ENCODE peak calls at places on chromosomes 4 and X, in four cellular contexts. L is effector memory CD4-positive, alpha-beta T cell; O is transverse colon; A is endodermal cell. T is an unnamed sample.

GRCh38 chr4:121146530-121146929 is 17.6 kb downstream of the TNIP3 start:
- DNase-seq in L (no peak), O (no peak), A (no peak), T (no peak)

GRCh38 chr4:78596111-78596742 is 44.7 kb downstream of the ANXA3 start:
- DNase-seq in L (no peak), O (peak), A (no peak), T (no peak)

GRCh38 chrX:48958635-48959094 is 1.3 kb upstream of the OTUD5 start:
- DNase-seq in L (no peak), O (peak), A (no peak), T (no peak)

GRCh38 chr4:86496094-86497060 is 97.7 kb upstream of the PTPN13 start:
- DNase-seq in L (no peak), O (peak), A (peak), T (peak)

GRCh38 chr4:66052426-66052825 is 382.1 kb upstream of the EPHA5 start:
- DNase-seq in L (no peak), O (no peak), A (no peak), T (no peak)

GRCh38 chr4:141571368-141571767 is 65.0 kb upstream of the IL15 start:
- DNase-seq in L (no peak), O (no peak), A (no peak), T (no peak)

GRCh38 chr4:72340803-72341431 is 228.1 kb downstream of the ADAMTS3 start:
- DNase-seq in L (no peak), O (no peak), A (no peak), T (no peak)

GRCh38 chrX:28576117-28576516 is 11.1 kb upstream of the IL1RAPL1 start:
- DNase-seq in L (no peak), O (no peak), A (no peak), T (no peak)

GRCh38 chr4:77021614-77022089 is 54.1 kb downstream of the CCNI start:
- DNase-seq in L (no peak), O (no peak), A (no peak), T (no peak)

GRCh38 chr4:48575964-48576363 is 85.9 kb downstream of the ZAR1 start:
- DNase-seq in L (no peak), O (no peak), A (no peak), T (no peak)

GRCh38 chrX:147978931-147979330 is 2.2 kb upstream of the FMR1NB start:
- DNase-seq in L (no peak), O (no peak), A (no peak), T (no peak)

GRCh38 chrX:17595456-17596035 is 141.7 kb upstream of the SCML1 start:
- DNase-seq in L (no peak), O (no peak), A (no peak), T (no peak)

GRCh38 chr4:62740296-62740695 is 1540.2 kb downstream of the ADGRL3 start:
- DNase-seq in L (no peak), O (no peak), A (no peak), T (no peak)

GRCh38 chrX:37350034-37350365 is 836 bp downstream of the PRRG1 start:
- DNase-seq in L (no peak), O (no peak), A (no peak), T (no peak)

GRCh38 chr4:113657834-113658233 is 103.7 kb downstream of the CAMK2D start:
- DNase-seq in L (no peak), O (no peak), A (no peak), T (no peak)

GRCh38 chr4:7828011-7828720 is 111.5 kb downstream of the AFAP1 start:
- DNase-seq in L (peak), O (peak), A (no peak), T (peak)

GRCh38 chr4:125796138-125796537 is 481.4 kb downstream of the FAT4 start:
- DNase-seq in L (no peak), O (no peak), A (no peak), T (no peak)

GRCh38 chr4:156976147-156976546 is 4.5 kb upstream of the PDGFC start:
- DNase-seq in L (no peak), O (no peak), A (no peak), T (no peak)

GRCh38 chr4:131603705-131604104 is 1545.4 kb upstream of the PCDH10 start:
- DNase-seq in L (no peak), O (no peak), A (no peak), T (no peak)

GRCh38 chr4:83644677-83645639 is 109.0 kb downstream of the GPAT3 start:
- DNase-seq in L (no peak), O (no peak), A (peak), T (peak)

GRCh38 chr4:4492161-4492847 is 49.5 kb downstream of the STX18 start:
- DNase-seq in L (no peak), O (no peak), A (no peak), T (no peak)

GRCh38 chrX:107204063-107204605 is 2.1 kb downstream of the NUP62CL start:
- DNase-seq in L (no peak), O (peak), A (no peak), T (no peak)

GRCh38 chrX:22118161-22118830 is 86.2 kb downstream of the PHEX start:
- DNase-seq in L (no peak), O (no peak), A (no peak), T (no peak)

GRCh38 chrX:13506574-13506973 is 62.8 kb upstream of the EGFL6 start:
- DNase-seq in L (peak), O (peak), A (peak), T (peak)

GRCh38 chrX:39898147-39898546 is 199.6 kb downstream of the BCOR start:
- DNase-seq in L (no peak), O (no peak), A (no peak), T (no peak)
- H3K27ac ChIP-seq in L (no peak), O (no peak), A (no peak), T (no peak)

GRCh38 chr4:118308306-118309030 is 44.3 kb downstream of the PRSS12 start:
- DNase-seq in L (no peak), O (peak), A (no peak), T (no peak)
- H3K27ac ChIP-seq in L (no peak), O (no peak), A (no peak), T (no peak)

GRCh38 chrX:75963774-75964173 is 178.7 kb upstream of the MAGEE2 start:
- DNase-seq in L (no peak), O (no peak), A (no peak), T (no peak)
- H3K27ac ChIP-seq in L (no peak), O (no peak), A (no peak), T (no peak)

DNA sequence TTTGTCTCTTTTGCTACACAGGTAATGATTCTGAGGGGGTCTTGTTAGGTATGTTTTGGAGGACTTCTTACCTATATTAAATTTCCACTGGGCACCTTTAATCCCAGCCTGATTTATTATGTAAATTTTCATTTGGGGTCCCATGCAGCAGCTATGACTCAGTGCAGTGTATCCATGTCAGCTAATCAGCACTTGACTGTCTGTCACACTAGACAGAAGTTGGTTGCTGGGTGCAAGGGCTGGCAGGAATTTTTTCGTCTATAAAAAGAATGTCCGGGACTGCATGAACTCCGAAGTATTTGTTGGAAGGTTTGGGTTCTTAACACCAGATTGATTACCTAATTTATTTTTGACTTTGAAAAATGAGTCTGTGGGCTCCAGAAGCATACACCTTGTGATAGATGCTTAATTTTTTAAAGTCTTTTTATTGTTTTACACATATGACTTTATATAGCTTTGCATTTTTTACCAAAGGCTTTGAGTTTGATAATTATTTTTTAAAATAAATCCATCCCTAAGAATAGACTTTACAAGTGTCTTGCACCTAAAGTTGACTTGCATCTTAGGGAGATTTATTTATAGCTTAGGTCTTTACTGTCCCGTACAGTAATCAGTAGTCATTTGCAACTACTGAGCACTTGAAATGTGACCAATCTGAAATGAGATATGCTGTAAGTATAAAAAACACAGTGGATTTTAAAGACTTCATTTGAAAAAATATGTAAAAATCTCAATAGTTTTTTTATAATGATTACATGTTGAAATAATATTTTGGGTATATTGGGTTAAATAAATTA is 19.0 kb downstream of the TBC1D1 start:
- DNase-seq in L (no peak), O (no peak), A (no peak), T (no peak)
- H3K27ac ChIP-seq in L (no peak), O (no peak), A (peak), T (no peak)

GRCh38 chr4:186651624-186652023 is 72.0 kb downstream of the FAT1 start:
- DNase-seq in L (no peak), O (peak), A (no peak), T (no peak)
- H3K27ac ChIP-seq in L (no peak), O (peak), A (no peak), T (no peak)

DNA sequence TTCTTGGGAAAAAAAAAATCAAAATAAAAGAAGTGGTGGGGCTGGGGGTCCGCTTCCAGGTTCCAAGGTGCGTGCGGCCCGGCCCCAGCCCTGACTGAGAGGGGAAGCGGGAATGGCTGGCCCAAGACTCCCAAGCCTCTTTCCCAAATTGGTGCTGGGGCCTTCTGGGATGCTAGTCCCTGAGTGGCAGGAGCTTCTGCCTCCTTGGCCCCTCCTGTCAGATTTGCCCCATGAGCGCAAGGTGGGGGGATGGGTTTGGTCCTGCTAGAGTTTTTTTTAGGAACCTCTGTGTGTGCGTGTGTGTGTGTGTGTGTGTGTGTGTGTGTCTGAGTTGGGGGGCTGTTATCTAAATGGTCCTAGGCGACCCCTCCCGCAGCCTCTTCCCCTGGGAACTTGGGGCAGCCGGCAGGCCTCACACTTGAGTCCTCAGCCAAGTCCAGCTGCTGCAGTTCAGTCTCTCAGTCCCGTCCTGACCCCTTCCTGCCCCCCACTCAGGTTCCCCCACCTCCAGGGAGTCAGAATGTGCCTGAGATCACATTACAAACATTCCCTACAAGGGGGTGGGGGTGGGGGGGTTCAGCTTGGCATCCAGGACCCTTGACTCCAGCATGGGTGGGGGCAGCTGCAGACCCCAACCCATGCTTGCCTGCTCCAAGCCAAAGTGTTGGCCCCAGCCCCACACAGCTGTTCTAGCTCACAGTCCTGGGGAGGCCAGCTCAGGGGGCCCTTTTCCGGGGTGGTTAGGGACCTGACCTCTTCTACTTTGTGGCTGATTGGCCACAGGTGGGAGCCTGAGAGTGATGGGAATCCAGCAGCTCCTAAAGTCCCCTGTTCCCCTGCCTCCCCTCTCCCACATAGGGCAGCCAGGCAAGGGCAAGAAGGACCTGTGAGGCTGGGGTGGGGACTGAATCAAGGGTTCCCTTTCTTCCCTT is 4.0 kb downstream of the EFNB1 start:
- DNase-seq in L (no peak), O (no peak), A (peak), T (no peak)
- H3K27ac ChIP-seq in L (no peak), O (peak), A (no peak), T (no peak)

T was measured in CD8-positive, alpha-beta memory T cell.